ENCODE peak calls at places on chromosome 19, in eight cellular contexts. One of them, this sample, is unnamed.

GRCh38 chr19:7294571-7295212 is 478 bp upstream of the INSR start:
- DNase-seq in progenitor cell of endocrine pancreas: peak
- DNase-seq in SK-N-DZ: peak
- DNase-seq in NCI-H510A: no peak
- DNase-seq in BE2C: peak
- DNase-seq in activated CD8-positive, alpha-beta memory T cell treated with anti-CD3 and anti-CD28 coated beads for 48 hours: no peak
- DNase-seq in heart left ventricle: peak
- DNase-seq in activated CD4-positive, CD25-positive, alpha-beta regulatory T cell treated with anti-CD3 and anti-CD28 coated beads, Interleukin-2, amount 50 U/mL, for 16 hours: no peak
- DNase-seq in this sample: no peak

GRCh38 chr19:15779756-15780476 is 7.5 kb upstream of the OR10H5 start:
- DNase-seq in progenitor cell of endocrine pancreas: no peak
- DNase-seq in SK-N-DZ: no peak
- DNase-seq in NCI-H510A: no peak
- DNase-seq in BE2C: no peak
- DNase-seq in activated CD8-positive, alpha-beta memory T cell treated with anti-CD3 and anti-CD28 coated beads for 48 hours: no peak
- DNase-seq in heart left ventricle: peak
- DNase-seq in activated CD4-positive, CD25-positive, alpha-beta regulatory T cell treated with anti-CD3 and anti-CD28 coated beads, Interleukin-2, amount 50 U/mL, for 16 hours: no peak
- DNase-seq in this sample: no peak

GRCh38 chr19:46963093-46963734 is 56.4 kb upstream of the NPAS1 start:
- DNase-seq in progenitor cell of endocrine pancreas: no peak
- DNase-seq in SK-N-DZ: no peak
- DNase-seq in NCI-H510A: no peak
- DNase-seq in BE2C: no peak
- DNase-seq in activated CD8-positive, alpha-beta memory T cell treated with anti-CD3 and anti-CD28 coated beads for 48 hours: no peak
- DNase-seq in heart left ventricle: no peak
- DNase-seq in activated CD4-positive, CD25-positive, alpha-beta regulatory T cell treated with anti-CD3 and anti-CD28 coated beads, Interleukin-2, amount 50 U/mL, for 16 hours: no peak
- DNase-seq in this sample: no peak

GRCh38 chr19:38070573-38070972 is 153.4 kb downstream of the DPF1 start:
- DNase-seq in progenitor cell of endocrine pancreas: no peak
- DNase-seq in SK-N-DZ: no peak
- DNase-seq in NCI-H510A: peak
- DNase-seq in BE2C: no peak
- DNase-seq in activated CD8-positive, alpha-beta memory T cell treated with anti-CD3 and anti-CD28 coated beads for 48 hours: no peak
- DNase-seq in heart left ventricle: no peak
- DNase-seq in activated CD4-positive, CD25-positive, alpha-beta regulatory T cell treated with anti-CD3 and anti-CD28 coated beads, Interleukin-2, amount 50 U/mL, for 16 hours: no peak
- DNase-seq in this sample: no peak

GRCh38 chr19:14112809-14113385 is 4.7 kb downstream of the PRKACA start:
- DNase-seq in progenitor cell of endocrine pancreas: no peak
- DNase-seq in SK-N-DZ: no peak
- DNase-seq in NCI-H510A: no peak
- DNase-seq in BE2C: no peak
- DNase-seq in activated CD8-positive, alpha-beta memory T cell treated with anti-CD3 and anti-CD28 coated beads for 48 hours: no peak
- DNase-seq in heart left ventricle: peak
- DNase-seq in activated CD4-positive, CD25-positive, alpha-beta regulatory T cell treated with anti-CD3 and anti-CD28 coated beads, Interleukin-2, amount 50 U/mL, for 16 hours: no peak
- DNase-seq in this sample: no peak

GRCh38 chr19:23101241-23101640 is 15.6 kb upstream of the ZNF730 start:
- DNase-seq in progenitor cell of endocrine pancreas: no peak
- DNase-seq in SK-N-DZ: no peak
- DNase-seq in NCI-H510A: no peak
- DNase-seq in BE2C: no peak
- DNase-seq in activated CD8-positive, alpha-beta memory T cell treated with anti-CD3 and anti-CD28 coated beads for 48 hours: no peak
- DNase-seq in heart left ventricle: no peak
- DNase-seq in activated CD4-positive, CD25-positive, alpha-beta regulatory T cell treated with anti-CD3 and anti-CD28 coated beads, Interleukin-2, amount 50 U/mL, for 16 hours: no peak
- DNase-seq in this sample: no peak

GRCh38 chr19:33156354-33156753 is 24.4 kb downstream of the WDR88 start:
- DNase-seq in progenitor cell of endocrine pancreas: no peak
- DNase-seq in SK-N-DZ: no peak
- DNase-seq in NCI-H510A: no peak
- DNase-seq in BE2C: no peak
- DNase-seq in activated CD8-positive, alpha-beta memory T cell treated with anti-CD3 and anti-CD28 coated beads for 48 hours: no peak
- DNase-seq in heart left ventricle: no peak
- DNase-seq in activated CD4-positive, CD25-positive, alpha-beta regulatory T cell treated with anti-CD3 and anti-CD28 coated beads, Interleukin-2, amount 50 U/mL, for 16 hours: no peak
- DNase-seq in this sample: no peak

GRCh38 chr19:12202250-12202649 is 39.4 kb downstream of the ZNF136 start:
- DNase-seq in progenitor cell of endocrine pancreas: no peak
- DNase-seq in SK-N-DZ: peak
- DNase-seq in NCI-H510A: no peak
- DNase-seq in BE2C: no peak
- DNase-seq in activated CD8-positive, alpha-beta memory T cell treated with anti-CD3 and anti-CD28 coated beads for 48 hours: no peak
- DNase-seq in heart left ventricle: peak
- DNase-seq in activated CD4-positive, CD25-positive, alpha-beta regulatory T cell treated with anti-CD3 and anti-CD28 coated beads, Interleukin-2, amount 50 U/mL, for 16 hours: peak
- DNase-seq in this sample: peak

GRCh38 chr19:5358173-5358800 is 17.7 kb upstream of the PTPRS start:
- DNase-seq in progenitor cell of endocrine pancreas: no peak
- DNase-seq in SK-N-DZ: peak
- DNase-seq in NCI-H510A: no peak
- DNase-seq in BE2C: no peak
- DNase-seq in activated CD8-positive, alpha-beta memory T cell treated with anti-CD3 and anti-CD28 coated beads for 48 hours: no peak
- DNase-seq in heart left ventricle: no peak
- DNase-seq in activated CD4-positive, CD25-positive, alpha-beta regulatory T cell treated with anti-CD3 and anti-CD28 coated beads, Interleukin-2, amount 50 U/mL, for 16 hours: no peak
- DNase-seq in this sample: no peak

This sample was measured in stimulated activated CD8-positive, alpha-beta memory T cell treated with anti-CD3 and anti-CD28 coated beads, Interleukin-15, amount 100 ng/mL, for 1 hour.